ENCODE peak calls at places on chromosomes 1 and 21, in six cellular contexts. One of them, this sample, is unnamed.

GRCh38 chr1:19774180-19774785 is 25.4 kb downstream of the TMCO4 start:
- DNase-seq in BE2C: no peak
- DNase-seq in effector memory CD4-positive, alpha-beta T cell: no peak
- DNase-seq in astrocyte of the cerebellum: no peak
- DNase-seq in NCI-H2107: no peak
- DNase-seq in activated CD4-positive, alpha-beta T cell treated with anti-CD3 and anti-CD28 coated beads for 4 hours: no peak
- DNase-seq in this sample: no peak

GRCh38 chr21:45110873-45111624 is 36.7 kb downstream of the ADARB1 start:
- DNase-seq in BE2C: no peak
- DNase-seq in effector memory CD4-positive, alpha-beta T cell: no peak
- DNase-seq in astrocyte of the cerebellum: no peak
- DNase-seq in NCI-H2107: no peak
- DNase-seq in activated CD4-positive, alpha-beta T cell treated with anti-CD3 and anti-CD28 coated beads for 4 hours: no peak
- DNase-seq in this sample: no peak

GRCh38 chr1:221716713-221717490 is 25.0 kb downstream of the DUSP10 start:
- DNase-seq in BE2C: no peak
- DNase-seq in effector memory CD4-positive, alpha-beta T cell: no peak
- DNase-seq in astrocyte of the cerebellum: no peak
- DNase-seq in NCI-H2107: no peak
- DNase-seq in activated CD4-positive, alpha-beta T cell treated with anti-CD3 and anti-CD28 coated beads for 4 hours: no peak
- DNase-seq in this sample: no peak

GRCh38 chr1:172537827-172538391 is 5.0 kb downstream of the SUCO start:
- DNase-seq in BE2C: no peak
- DNase-seq in effector memory CD4-positive, alpha-beta T cell: no peak
- DNase-seq in astrocyte of the cerebellum: no peak
- DNase-seq in NCI-H2107: no peak
- DNase-seq in activated CD4-positive, alpha-beta T cell treated with anti-CD3 and anti-CD28 coated beads for 4 hours: no peak
- DNase-seq in this sample: no peak

GRCh38 chr1:112298558-112298957 is 97.5 kb upstream of the CTTNBP2NL start:
- DNase-seq in BE2C: peak
- DNase-seq in effector memory CD4-positive, alpha-beta T cell: no peak
- DNase-seq in astrocyte of the cerebellum: no peak
- DNase-seq in NCI-H2107: no peak
- DNase-seq in activated CD4-positive, alpha-beta T cell treated with anti-CD3 and anti-CD28 coated beads for 4 hours: peak
- DNase-seq in this sample: no peak

GRCh38 chr1:26278303-26278702 is 1.6 kb upstream of the SH3BGRL3 start:
- DNase-seq in BE2C: no peak
- DNase-seq in effector memory CD4-positive, alpha-beta T cell: no peak
- DNase-seq in astrocyte of the cerebellum: no peak
- DNase-seq in NCI-H2107: no peak
- DNase-seq in activated CD4-positive, alpha-beta T cell treated with anti-CD3 and anti-CD28 coated beads for 4 hours: no peak
- DNase-seq in this sample: no peak

GRCh38 chr1:201245082-201245481 is 38.2 kb upstream of the PKP1 start:
- DNase-seq in BE2C: no peak
- DNase-seq in effector memory CD4-positive, alpha-beta T cell: no peak
- DNase-seq in astrocyte of the cerebellum: no peak
- DNase-seq in NCI-H2107: no peak
- DNase-seq in activated CD4-positive, alpha-beta T cell treated with anti-CD3 and anti-CD28 coated beads for 4 hours: no peak
- DNase-seq in this sample: no peak

GRCh38 chr1:48242126-48242736 is 19.7 kb downstream of the SLC5A9 start:
- DNase-seq in BE2C: no peak
- DNase-seq in effector memory CD4-positive, alpha-beta T cell: no peak
- DNase-seq in astrocyte of the cerebellum: no peak
- DNase-seq in NCI-H2107: no peak
- DNase-seq in activated CD4-positive, alpha-beta T cell treated with anti-CD3 and anti-CD28 coated beads for 4 hours: no peak
- DNase-seq in this sample: no peak

GRCh38 chr1:197928849-197929336 is 11.7 kb downstream of the LHX9 start:
- DNase-seq in BE2C: no peak
- DNase-seq in effector memory CD4-positive, alpha-beta T cell: no peak
- DNase-seq in astrocyte of the cerebellum: no peak
- DNase-seq in NCI-H2107: no peak
- DNase-seq in activated CD4-positive, alpha-beta T cell treated with anti-CD3 and anti-CD28 coated beads for 4 hours: no peak
- DNase-seq in this sample: no peak

GRCh38 chr1:4778056-4778455 is 123.6 kb downstream of the AJAP1 start:
- DNase-seq in BE2C: peak
- DNase-seq in effector memory CD4-positive, alpha-beta T cell: no peak
- DNase-seq in astrocyte of the cerebellum: no peak
- DNase-seq in NCI-H2107: no peak
- DNase-seq in activated CD4-positive, alpha-beta T cell treated with anti-CD3 and anti-CD28 coated beads for 4 hours: no peak
- DNase-seq in this sample: no peak

GRCh38 chr21:32099812-32100416 is 178.9 kb downstream of the MIS18A start:
- DNase-seq in BE2C: no peak
- DNase-seq in effector memory CD4-positive, alpha-beta T cell: no peak
- DNase-seq in astrocyte of the cerebellum: no peak
- DNase-seq in NCI-H2107: no peak
- DNase-seq in activated CD4-positive, alpha-beta T cell treated with anti-CD3 and anti-CD28 coated beads for 4 hours: no peak
- DNase-seq in this sample: no peak

GRCh38 chr1:14681182-14681581 is 82.7 kb downstream of the KAZN start:
- DNase-seq in BE2C: no peak
- DNase-seq in effector memory CD4-positive, alpha-beta T cell: no peak
- DNase-seq in astrocyte of the cerebellum: no peak
- DNase-seq in NCI-H2107: no peak
- DNase-seq in activated CD4-positive, alpha-beta T cell treated with anti-CD3 and anti-CD28 coated beads for 4 hours: no peak
- DNase-seq in this sample: no peak

GRCh38 chr1:190084552-190084951 is 393.1 kb downstream of the BRINP3 start:
- DNase-seq in BE2C: peak
- DNase-seq in effector memory CD4-positive, alpha-beta T cell: no peak
- DNase-seq in astrocyte of the cerebellum: no peak
- DNase-seq in NCI-H2107: no peak
- DNase-seq in activated CD4-positive, alpha-beta T cell treated with anti-CD3 and anti-CD28 coated beads for 4 hours: no peak
- DNase-seq in this sample: no peak

GRCh38 chr1:61114178-61114870 is 32.0 kb downstream of the NFIA start:
- DNase-seq in BE2C: no peak
- DNase-seq in effector memory CD4-positive, alpha-beta T cell: no peak
- DNase-seq in astrocyte of the cerebellum: no peak
- DNase-seq in NCI-H2107: no peak
- DNase-seq in activated CD4-positive, alpha-beta T cell treated with anti-CD3 and anti-CD28 coated beads for 4 hours: no peak
- DNase-seq in this sample: no peak